ENCODE peak calls at places on chromosomes 6 and 20, in five cellular contexts. One of them, this sample, is unnamed.
A peak's percentile ranks its signal among the peaks of the same experiment; 100 is the strongest.

GRCh38 chr6:2918936-2919335 is 15.8 kb upstream of the SERPINB9 start:
- DNase-seq in amniotic epithelial cell: no peak
- DNase-seq in Daoy: no peak
- DNase-seq in iris pigment epithelial cell: no peak
- DNase-seq in WTC11: no peak
- DNase-seq in this sample: no peak

GRCh38 chr20:35627121-35627520 is 11.5 kb downstream of the SPAG4 start:
- DNase-seq in iris pigment epithelial cell: no peak
- DNase-seq in amniotic epithelial cell: no peak
- DNase-seq in Daoy: no peak
- DNase-seq in WTC11: no peak
- DNase-seq in this sample: peak; percentile 21

GRCh38 chr20:16821211-16822089 is 73.3 kb downstream of the OTOR start:
- DNase-seq in amniotic epithelial cell: peak; percentile 35
- DNase-seq in WTC11: peak; percentile 32
- DNase-seq in iris pigment epithelial cell: peak; percentile 47
- DNase-seq in Daoy: peak; percentile 34
- DNase-seq in this sample: no peak

GRCh38 chr6:1497593-1498105 is 108.3 kb downstream of the FOXF2 start:
- DNase-seq in Daoy: no peak
- DNase-seq in iris pigment epithelial cell: no peak
- DNase-seq in WTC11: no peak
- DNase-seq in amniotic epithelial cell: no peak
- DNase-seq in this sample: no peak

GRCh38 chr6:166252601-166253000 is 55.6 kb downstream of the PRR18 start:
- DNase-seq in amniotic epithelial cell: no peak
- DNase-seq in iris pigment epithelial cell: no peak
- DNase-seq in Daoy: no peak
- DNase-seq in WTC11: no peak
- DNase-seq in this sample: no peak

GRCh38 chr6:11618533-11618932 is 81.0 kb downstream of the TMEM170B start:
- DNase-seq in amniotic epithelial cell: no peak
- DNase-seq in WTC11: no peak
- DNase-seq in iris pigment epithelial cell: peak; percentile 34
- DNase-seq in Daoy: no peak
- DNase-seq in this sample: no peak

GRCh38 chr6:110415297-110415916 is at the start of gene DDO:
- DNase-seq in iris pigment epithelial cell: no peak
- DNase-seq in Daoy: peak; percentile 80
- DNase-seq in WTC11: no peak
- DNase-seq in amniotic epithelial cell: peak; percentile 69
- DNase-seq in this sample: no peak

GRCh38 chr6:107488875-107489635 is 862 bp upstream of the SOBP start:
- DNase-seq in iris pigment epithelial cell: peak; percentile 17
- DNase-seq in WTC11: peak; percentile 78
- DNase-seq in Daoy: peak; percentile 65
- DNase-seq in amniotic epithelial cell: no peak
- DNase-seq in this sample: peak; percentile 81

GRCh38 chr6:30844118-30844535 is 40.2 kb upstream of the DDR1 start:
- DNase-seq in amniotic epithelial cell: peak; percentile 92
- DNase-seq in iris pigment epithelial cell: peak; percentile 38
- DNase-seq in Daoy: peak; percentile 26
- DNase-seq in WTC11: peak; percentile 38
- DNase-seq in this sample: peak; percentile 60

GRCh38 chr6:69974193-69974592 is 107.8 kb downstream of the COL19A1 start:
- DNase-seq in Daoy: peak; percentile 49
- DNase-seq in iris pigment epithelial cell: peak; percentile 61
- DNase-seq in WTC11: no peak
- DNase-seq in amniotic epithelial cell: peak; percentile 13
- DNase-seq in this sample: no peak

GRCh38 chr20:6693178-6693807 is 74.2 kb upstream of the BMP2 start:
- DNase-seq in Daoy: no peak
- DNase-seq in WTC11: no peak
- DNase-seq in iris pigment epithelial cell: no peak
- DNase-seq in amniotic epithelial cell: no peak
- DNase-seq in this sample: no peak

GRCh38 chr6:32462609-32463008 is 22.9 kb downstream of the HLA-DRA start:
- DNase-seq in WTC11: no peak
- DNase-seq in iris pigment epithelial cell: peak; percentile 5
- DNase-seq in Daoy: peak; percentile 85
- DNase-seq in amniotic epithelial cell: no peak
- DNase-seq in this sample: no peak

This sample was measured in ecto neural progenitor cell.